ENCODE peak calls at places on chromosomes 5 and 9, in seven cellular contexts. One of them, this sample, is unnamed.

GRCh38 chr9:134064711-134065110 is 3.1 kb downstream of the BRD3 start:
- DNase-seq in NCI-H748 treated with DMSO at 0.1 percent for 48 hours: no peak
- DNase-seq in progenitor cell of endocrine pancreas: no peak
- DNase-seq in AG08395: no peak
- DNase-seq in foreskin fibroblast: no peak
- DNase-seq in psoas muscle: no peak
- DNase-seq in stimulated activated naive CD8-positive, alpha-beta T cell treated with anti-CD3 and anti-CD28 coated beads, Interleukin-15, Interleukin-2, amounts not matched to agents 100 U/mL and 50 U/mL, for 24 hours: no peak
- DNase-seq in this sample: no peak

GRCh38 chr5:88287846-88288588 is 19.4 kb upstream of the TMEM161B start:
- DNase-seq in NCI-H748 treated with DMSO at 0.1 percent for 48 hours: no peak
- DNase-seq in foreskin fibroblast: no peak
- DNase-seq in progenitor cell of endocrine pancreas: no peak
- DNase-seq in stimulated activated naive CD8-positive, alpha-beta T cell treated with anti-CD3 and anti-CD28 coated beads, Interleukin-15, Interleukin-2, amounts not matched to agents 100 U/mL and 50 U/mL, for 24 hours: no peak
- DNase-seq in AG08395: no peak
- DNase-seq in psoas muscle: no peak
- DNase-seq in this sample: no peak

GRCh38 chr9:110579763-110580255 is 268 bp upstream of the SVEP1 start:
- DNase-seq in NCI-H748 treated with DMSO at 0.1 percent for 48 hours: no peak
- DNase-seq in psoas muscle: no peak
- DNase-seq in AG08395: peak; percentile 81
- DNase-seq in progenitor cell of endocrine pancreas: no peak
- DNase-seq in foreskin fibroblast: peak; percentile 92
- DNase-seq in stimulated activated naive CD8-positive, alpha-beta T cell treated with anti-CD3 and anti-CD28 coated beads, Interleukin-15, Interleukin-2, amounts not matched to agents 100 U/mL and 50 U/mL, for 24 hours: no peak
- DNase-seq in this sample: peak; percentile 47

GRCh38 chr5:82924241-82924989 is 152.8 kb downstream of the TMEM167A start:
- DNase-seq in NCI-H748 treated with DMSO at 0.1 percent for 48 hours: no peak
- DNase-seq in foreskin fibroblast: no peak
- DNase-seq in progenitor cell of endocrine pancreas: no peak
- DNase-seq in stimulated activated naive CD8-positive, alpha-beta T cell treated with anti-CD3 and anti-CD28 coated beads, Interleukin-15, Interleukin-2, amounts not matched to agents 100 U/mL and 50 U/mL, for 24 hours: no peak
- DNase-seq in psoas muscle: no peak
- DNase-seq in AG08395: no peak
- DNase-seq in this sample: no peak

GRCh38 chr5:159824188-159825153 is 91.8 kb upstream of the ADRA1B start:
- DNase-seq in progenitor cell of endocrine pancreas: no peak
- DNase-seq in foreskin fibroblast: no peak
- DNase-seq in psoas muscle: no peak
- DNase-seq in AG08395: no peak
- DNase-seq in stimulated activated naive CD8-positive, alpha-beta T cell treated with anti-CD3 and anti-CD28 coated beads, Interleukin-15, Interleukin-2, amounts not matched to agents 100 U/mL and 50 U/mL, for 24 hours: no peak
- DNase-seq in NCI-H748 treated with DMSO at 0.1 percent for 48 hours: no peak
- DNase-seq in this sample: no peak

GRCh38 chr5:142955628-142956027 is 185.5 kb downstream of the ARHGAP26 start:
- DNase-seq in stimulated activated naive CD8-positive, alpha-beta T cell treated with anti-CD3 and anti-CD28 coated beads, Interleukin-15, Interleukin-2, amounts not matched to agents 100 U/mL and 50 U/mL, for 24 hours: no peak
- DNase-seq in foreskin fibroblast: no peak
- DNase-seq in psoas muscle: no peak
- DNase-seq in NCI-H748 treated with DMSO at 0.1 percent for 48 hours: no peak
- DNase-seq in AG08395: no peak
- DNase-seq in progenitor cell of endocrine pancreas: no peak
- DNase-seq in this sample: no peak

GRCh38 chr9:4678679-4679267 is 596 bp upstream of the CDC37L1 start:
- DNase-seq in NCI-H748 treated with DMSO at 0.1 percent for 48 hours: peak; percentile 27
- DNase-seq in psoas muscle: no peak
- DNase-seq in progenitor cell of endocrine pancreas: no peak
- DNase-seq in AG08395: peak; percentile 3
- DNase-seq in stimulated activated naive CD8-positive, alpha-beta T cell treated with anti-CD3 and anti-CD28 coated beads, Interleukin-15, Interleukin-2, amounts not matched to agents 100 U/mL and 50 U/mL, for 24 hours: peak; percentile 13
- DNase-seq in foreskin fibroblast: no peak
- DNase-seq in this sample: peak; percentile 56

GRCh38 chr5:2403296-2403695 is 348.2 kb downstream of the IRX2 start:
- DNase-seq in psoas muscle: no peak
- DNase-seq in stimulated activated naive CD8-positive, alpha-beta T cell treated with anti-CD3 and anti-CD28 coated beads, Interleukin-15, Interleukin-2, amounts not matched to agents 100 U/mL and 50 U/mL, for 24 hours: no peak
- DNase-seq in NCI-H748 treated with DMSO at 0.1 percent for 48 hours: no peak
- DNase-seq in foreskin fibroblast: no peak
- DNase-seq in progenitor cell of endocrine pancreas: no peak
- DNase-seq in AG08395: no peak
- DNase-seq in this sample: no peak

GRCh38 chr9:105881654-105882349 is 187.5 kb downstream of the TMEM38B start:
- DNase-seq in NCI-H748 treated with DMSO at 0.1 percent for 48 hours: peak; percentile 65
- DNase-seq in progenitor cell of endocrine pancreas: peak; percentile 63
- DNase-seq in psoas muscle: peak; percentile 66
- DNase-seq in stimulated activated naive CD8-positive, alpha-beta T cell treated with anti-CD3 and anti-CD28 coated beads, Interleukin-15, Interleukin-2, amounts not matched to agents 100 U/mL and 50 U/mL, for 24 hours: peak; percentile 70
- DNase-seq in AG08395: peak; percentile 39
- DNase-seq in foreskin fibroblast: peak; percentile 9
- DNase-seq in this sample: peak; percentile 66

GRCh38 chr5:65624570-65625555 is at the start of the genes SHLD3 and TRAPPC13:
- DNase-seq in AG08395: peak; percentile 75
- DNase-seq in foreskin fibroblast: peak; percentile 78
- DNase-seq in progenitor cell of endocrine pancreas: peak; percentile 48
- DNase-seq in stimulated activated naive CD8-positive, alpha-beta T cell treated with anti-CD3 and anti-CD28 coated beads, Interleukin-15, Interleukin-2, amounts not matched to agents 100 U/mL and 50 U/mL, for 24 hours: peak; percentile 80
- DNase-seq in psoas muscle: peak; percentile 86
- DNase-seq in NCI-H748 treated with DMSO at 0.1 percent for 48 hours: peak; percentile 94
- DNase-seq in this sample: peak; percentile 92

GRCh38 chr5:43396762-43397304 is 15.4 kb downstream of the CCL28 start:
- DNase-seq in psoas muscle: peak; percentile 52
- DNase-seq in AG08395: peak; percentile 39
- DNase-seq in stimulated activated naive CD8-positive, alpha-beta T cell treated with anti-CD3 and anti-CD28 coated beads, Interleukin-15, Interleukin-2, amounts not matched to agents 100 U/mL and 50 U/mL, for 24 hours: peak; percentile 76
- DNase-seq in NCI-H748 treated with DMSO at 0.1 percent for 48 hours: no peak
- DNase-seq in progenitor cell of endocrine pancreas: no peak
- DNase-seq in foreskin fibroblast: no peak
- DNase-seq in this sample: peak; percentile 11

GRCh38 chr9:28899926-28900325 is 1326.6 kb upstream of the C9orf72 start:
- DNase-seq in AG08395: no peak
- DNase-seq in foreskin fibroblast: no peak
- DNase-seq in NCI-H748 treated with DMSO at 0.1 percent for 48 hours: no peak
- DNase-seq in psoas muscle: no peak
- DNase-seq in stimulated activated naive CD8-positive, alpha-beta T cell treated with anti-CD3 and anti-CD28 coated beads, Interleukin-15, Interleukin-2, amounts not matched to agents 100 U/mL and 50 U/mL, for 24 hours: no peak
- DNase-seq in progenitor cell of endocrine pancreas: no peak
- DNase-seq in this sample: no peak

GRCh38 chr5:38258319-38259061 is at the start of gene EGFLAM:
- DNase-seq in progenitor cell of endocrine pancreas: peak; percentile 55
- DNase-seq in psoas muscle: peak; percentile 58
- DNase-seq in stimulated activated naive CD8-positive, alpha-beta T cell treated with anti-CD3 and anti-CD28 coated beads, Interleukin-15, Interleukin-2, amounts not matched to agents 100 U/mL and 50 U/mL, for 24 hours: peak; percentile 25
- DNase-seq in AG08395: peak; percentile 11
- DNase-seq in NCI-H748 treated with DMSO at 0.1 percent for 48 hours: peak; percentile 64
- DNase-seq in foreskin fibroblast: peak; percentile 12
- DNase-seq in this sample: no peak

GRCh38 chr9:81389569-81389993 is 299.8 kb downstream of the TLE1 start:
- DNase-seq in NCI-H748 treated with DMSO at 0.1 percent for 48 hours: no peak
- DNase-seq in AG08395: peak; percentile 94
- DNase-seq in stimulated activated naive CD8-positive, alpha-beta T cell treated with anti-CD3 and anti-CD28 coated beads, Interleukin-15, Interleukin-2, amounts not matched to agents 100 U/mL and 50 U/mL, for 24 hours: no peak
- DNase-seq in psoas muscle: no peak
- DNase-seq in progenitor cell of endocrine pancreas: no peak
- DNase-seq in foreskin fibroblast: peak; percentile 96
- DNase-seq in this sample: peak; percentile 79

GRCh38 chr9:134623408-134624066 is 18.1 kb upstream of the COL5A1 start:
- DNase-seq in progenitor cell of endocrine pancreas: no peak
- DNase-seq in foreskin fibroblast: no peak
- DNase-seq in stimulated activated naive CD8-positive, alpha-beta T cell treated with anti-CD3 and anti-CD28 coated beads, Interleukin-15, Interleukin-2, amounts not matched to agents 100 U/mL and 50 U/mL, for 24 hours: peak; percentile 1
- DNase-seq in psoas muscle: no peak
- DNase-seq in NCI-H748 treated with DMSO at 0.1 percent for 48 hours: no peak
- DNase-seq in AG08395: peak; percentile 60
- DNase-seq in this sample: no peak

GRCh38 chr5:144092510-144092909 is 77.9 kb downstream of the YIPF5 start:
- DNase-seq in AG08395: peak; percentile 21
- DNase-seq in foreskin fibroblast: no peak
- DNase-seq in progenitor cell of endocrine pancreas: no peak
- DNase-seq in stimulated activated naive CD8-positive, alpha-beta T cell treated with anti-CD3 and anti-CD28 coated beads, Interleukin-15, Interleukin-2, amounts not matched to agents 100 U/mL and 50 U/mL, for 24 hours: no peak
- DNase-seq in NCI-H748 treated with DMSO at 0.1 percent for 48 hours: no peak
- DNase-seq in psoas muscle: no peak
- DNase-seq in this sample: no peak

GRCh38 chr5:119286516-119287488 is 69.0 kb upstream of the TNFAIP8 start:
- DNase-seq in progenitor cell of endocrine pancreas: no peak
- DNase-seq in NCI-H748 treated with DMSO at 0.1 percent for 48 hours: no peak
- DNase-seq in foreskin fibroblast: no peak
- DNase-seq in psoas muscle: no peak
- DNase-seq in stimulated activated naive CD8-positive, alpha-beta T cell treated with anti-CD3 and anti-CD28 coated beads, Interleukin-15, Interleukin-2, amounts not matched to agents 100 U/mL and 50 U/mL, for 24 hours: no peak
- DNase-seq in AG08395: no peak
- DNase-seq in this sample: no peak

GRCh38 chr5:148976569-148977321 is 86.1 kb downstream of the SH3TC2 start:
- DNase-seq in foreskin fibroblast: peak; percentile 57
- DNase-seq in progenitor cell of endocrine pancreas: no peak
- DNase-seq in NCI-H748 treated with DMSO at 0.1 percent for 48 hours: no peak
- DNase-seq in AG08395: peak; percentile 60
- DNase-seq in stimulated activated naive CD8-positive, alpha-beta T cell treated with anti-CD3 and anti-CD28 coated beads, Interleukin-15, Interleukin-2, amounts not matched to agents 100 U/mL and 50 U/mL, for 24 hours: no peak
- DNase-seq in psoas muscle: no peak
- DNase-seq in this sample: peak; percentile 99

GRCh38 chr9:7879551-7880245 is 80.1 kb upstream of the DMAC1 start:
- DNase-seq in AG08395: no peak
- DNase-seq in stimulated activated naive CD8-positive, alpha-beta T cell treated with anti-CD3 and anti-CD28 coated beads, Interleukin-15, Interleukin-2, amounts not matched to agents 100 U/mL and 50 U/mL, for 24 hours: peak; percentile 50
- DNase-seq in foreskin fibroblast: no peak
- DNase-seq in NCI-H748 treated with DMSO at 0.1 percent for 48 hours: no peak
- DNase-seq in progenitor cell of endocrine pancreas: no peak
- DNase-seq in psoas muscle: no peak
- DNase-seq in this sample: no peak

GRCh38 chr9:126057869-126058467 is 268.7 kb upstream of the MVB12B start:
- DNase-seq in progenitor cell of endocrine pancreas: no peak
- DNase-seq in NCI-H748 treated with DMSO at 0.1 percent for 48 hours: peak; percentile 44
- DNase-seq in psoas muscle: no peak
- DNase-seq in foreskin fibroblast: no peak
- DNase-seq in stimulated activated naive CD8-positive, alpha-beta T cell treated with anti-CD3 and anti-CD28 coated beads, Interleukin-15, Interleukin-2, amounts not matched to agents 100 U/mL and 50 U/mL, for 24 hours: no peak
- DNase-seq in AG08395: no peak
- DNase-seq in this sample: no peak

GRCh38 chr5:180811623-180812119 is 9.1 kb upstream of the MGAT1 start:
- DNase-seq in foreskin fibroblast: no peak
- DNase-seq in stimulated activated naive CD8-positive, alpha-beta T cell treated with anti-CD3 and anti-CD28 coated beads, Interleukin-15, Interleukin-2, amounts not matched to agents 100 U/mL and 50 U/mL, for 24 hours: no peak
- DNase-seq in psoas muscle: no peak
- DNase-seq in AG08395: no peak
- DNase-seq in NCI-H748 treated with DMSO at 0.1 percent for 48 hours: no peak
- DNase-seq in progenitor cell of endocrine pancreas: no peak
- DNase-seq in this sample: no peak

GRCh38 chr9:89463986-89464901 is 33.7 kb downstream of the SEMA4D start:
- DNase-seq in stimulated activated naive CD8-positive, alpha-beta T cell treated with anti-CD3 and anti-CD28 coated beads, Interleukin-15, Interleukin-2, amounts not matched to agents 100 U/mL and 50 U/mL, for 24 hours: peak; percentile 79
- DNase-seq in AG08395: no peak
- DNase-seq in foreskin fibroblast: no peak
- DNase-seq in psoas muscle: no peak
- DNase-seq in NCI-H748 treated with DMSO at 0.1 percent for 48 hours: no peak
- DNase-seq in progenitor cell of endocrine pancreas: no peak
- DNase-seq in this sample: no peak

GRCh38 chr5:15535938-15536337 is 36.0 kb downstream of the FBXL7 start:
- DNase-seq in stimulated activated naive CD8-positive, alpha-beta T cell treated with anti-CD3 and anti-CD28 coated beads, Interleukin-15, Interleukin-2, amounts not matched to agents 100 U/mL and 50 U/mL, for 24 hours: no peak
- DNase-seq in AG08395: no peak
- DNase-seq in NCI-H748 treated with DMSO at 0.1 percent for 48 hours: no peak
- DNase-seq in foreskin fibroblast: no peak
- DNase-seq in progenitor cell of endocrine pancreas: no peak
- DNase-seq in psoas muscle: no peak
- DNase-seq in this sample: no peak

GRCh38 chr5:147576646-147577535 is 67.0 kb upstream of the DPYSL3 start:
- DNase-seq in progenitor cell of endocrine pancreas: peak; percentile 50
- DNase-seq in AG08395: peak; percentile 62
- DNase-seq in stimulated activated naive CD8-positive, alpha-beta T cell treated with anti-CD3 and anti-CD28 coated beads, Interleukin-15, Interleukin-2, amounts not matched to agents 100 U/mL and 50 U/mL, for 24 hours: peak; percentile 65
- DNase-seq in psoas muscle: peak; percentile 78
- DNase-seq in NCI-H748 treated with DMSO at 0.1 percent for 48 hours: no peak
- DNase-seq in foreskin fibroblast: no peak
- DNase-seq in this sample: peak; percentile 33

GRCh38 chr5:172905346-172905756 is 53.9 kb upstream of the RPL26L1 start:
- DNase-seq in foreskin fibroblast: no peak
- DNase-seq in NCI-H748 treated with DMSO at 0.1 percent for 48 hours: no peak
- DNase-seq in psoas muscle: no peak
- DNase-seq in AG08395: no peak
- DNase-seq in stimulated activated naive CD8-positive, alpha-beta T cell treated with anti-CD3 and anti-CD28 coated beads, Interleukin-15, Interleukin-2, amounts not matched to agents 100 U/mL and 50 U/mL, for 24 hours: no peak
- DNase-seq in progenitor cell of endocrine pancreas: no peak
- DNase-seq in this sample: no peak

GRCh38 chr9:131407717-131408195 is 13.9 kb downstream of the PRRC2B start:
- DNase-seq in progenitor cell of endocrine pancreas: no peak
- DNase-seq in stimulated activated naive CD8-positive, alpha-beta T cell treated with anti-CD3 and anti-CD28 coated beads, Interleukin-15, Interleukin-2, amounts not matched to agents 100 U/mL and 50 U/mL, for 24 hours: no peak
- DNase-seq in foreskin fibroblast: no peak
- DNase-seq in AG08395: peak; percentile 47
- DNase-seq in psoas muscle: no peak
- DNase-seq in NCI-H748 treated with DMSO at 0.1 percent for 48 hours: no peak
- DNase-seq in this sample: no peak

GRCh38 chr9:75993434-75993833 is 103.0 kb downstream of the PCSK5 start:
- DNase-seq in NCI-H748 treated with DMSO at 0.1 percent for 48 hours: no peak
- DNase-seq in foreskin fibroblast: peak; percentile 21
- DNase-seq in stimulated activated naive CD8-positive, alpha-beta T cell treated with anti-CD3 and anti-CD28 coated beads, Interleukin-15, Interleukin-2, amounts not matched to agents 100 U/mL and 50 U/mL, for 24 hours: no peak
- DNase-seq in AG08395: no peak
- DNase-seq in psoas muscle: no peak
- DNase-seq in progenitor cell of endocrine pancreas: no peak
- DNase-seq in this sample: no peak

GRCh38 chr5:132446621-132447020 is 44.0 kb downstream of the IRF1 start:
- DNase-seq in foreskin fibroblast: peak; percentile 76
- DNase-seq in AG08395: peak; percentile 91
- DNase-seq in NCI-H748 treated with DMSO at 0.1 percent for 48 hours: no peak
- DNase-seq in progenitor cell of endocrine pancreas: no peak
- DNase-seq in stimulated activated naive CD8-positive, alpha-beta T cell treated with anti-CD3 and anti-CD28 coated beads, Interleukin-15, Interleukin-2, amounts not matched to agents 100 U/mL and 50 U/mL, for 24 hours: no peak
- DNase-seq in psoas muscle: peak; percentile 87
- DNase-seq in this sample: peak; percentile 76

GRCh38 chr9:93083592-93084470 is 12.2 kb upstream of the CARD19 start:
- DNase-seq in stimulated activated naive CD8-positive, alpha-beta T cell treated with anti-CD3 and anti-CD28 coated beads, Interleukin-15, Interleukin-2, amounts not matched to agents 100 U/mL and 50 U/mL, for 24 hours: peak; percentile 34
- DNase-seq in psoas muscle: no peak
- DNase-seq in AG08395: no peak
- DNase-seq in NCI-H748 treated with DMSO at 0.1 percent for 48 hours: no peak
- DNase-seq in progenitor cell of endocrine pancreas: no peak
- DNase-seq in foreskin fibroblast: no peak
- DNase-seq in this sample: no peak

GRCh38 chr9:96450613-96451544 is 910 bp downstream of the HABP4 start:
- DNase-seq in psoas muscle: peak; percentile 51
- DNase-seq in AG08395: peak; percentile 31
- DNase-seq in NCI-H748 treated with DMSO at 0.1 percent for 48 hours: peak; percentile 50
- DNase-seq in stimulated activated naive CD8-positive, alpha-beta T cell treated with anti-CD3 and anti-CD28 coated beads, Interleukin-15, Interleukin-2, amounts not matched to agents 100 U/mL and 50 U/mL, for 24 hours: peak; percentile 46
- DNase-seq in progenitor cell of endocrine pancreas: peak; percentile 22
- DNase-seq in foreskin fibroblast: no peak
- DNase-seq in this sample: peak; percentile 15

GRCh38 chr5:73103885-73104284 is 16.5 kb upstream of the TMEM171 start:
- DNase-seq in stimulated activated naive CD8-positive, alpha-beta T cell treated with anti-CD3 and anti-CD28 coated beads, Interleukin-15, Interleukin-2, amounts not matched to agents 100 U/mL and 50 U/mL, for 24 hours: no peak
- DNase-seq in psoas muscle: no peak
- DNase-seq in AG08395: no peak
- DNase-seq in progenitor cell of endocrine pancreas: no peak
- DNase-seq in NCI-H748 treated with DMSO at 0.1 percent for 48 hours: no peak
- DNase-seq in foreskin fibroblast: no peak
- DNase-seq in this sample: no peak

GRCh38 chr9:121952611-121953010 is 140.5 kb downstream of the TTLL11 start:
- DNase-seq in AG08395: no peak
- DNase-seq in foreskin fibroblast: no peak
- DNase-seq in progenitor cell of endocrine pancreas: no peak
- DNase-seq in stimulated activated naive CD8-positive, alpha-beta T cell treated with anti-CD3 and anti-CD28 coated beads, Interleukin-15, Interleukin-2, amounts not matched to agents 100 U/mL and 50 U/mL, for 24 hours: no peak
- DNase-seq in psoas muscle: no peak
- DNase-seq in NCI-H748 treated with DMSO at 0.1 percent for 48 hours: no peak
- DNase-seq in this sample: no peak

This sample was measured in myocyte.